ENCODE peak calls at places on chromosomes 2 and 18, in seven cellular contexts. One of them, this sample, is unnamed.

GRCh38 chr2:70010222-70011111 is 49.0 kb upstream of the ASPRV1 start:
- DNase-seq in MM.1S: no peak
- DNase-seq in tibial nerve: no peak
- DNase-seq in Panc1: no peak
- DNase-seq in AG09309: no peak
- DNase-seq in heart right ventricle: no peak
- DNase-seq in mammary epithelial cell: no peak
- DNase-seq in this sample: peak

GRCh38 chr2:102979429-102979828 is 217.6 kb downstream of the TMEM182 start:
- DNase-seq in MM.1S: no peak
- DNase-seq in tibial nerve: no peak
- DNase-seq in Panc1: no peak
- DNase-seq in AG09309: no peak
- DNase-seq in heart right ventricle: no peak
- DNase-seq in mammary epithelial cell: no peak
- DNase-seq in this sample: no peak

GRCh38 chr2:77567723-77568122 is 45.5 kb upstream of the LRRTM4 start:
- DNase-seq in MM.1S: no peak
- DNase-seq in tibial nerve: no peak
- DNase-seq in Panc1: no peak
- DNase-seq in AG09309: no peak
- DNase-seq in heart right ventricle: no peak
- DNase-seq in mammary epithelial cell: no peak
- DNase-seq in this sample: no peak

GRCh38 chr2:168120730-168121129 is 126.7 kb downstream of the STK39 start:
- DNase-seq in MM.1S: no peak
- DNase-seq in tibial nerve: no peak
- DNase-seq in Panc1: no peak
- DNase-seq in AG09309: no peak
- DNase-seq in heart right ventricle: no peak
- DNase-seq in mammary epithelial cell: no peak
- DNase-seq in this sample: no peak

GRCh38 chr2:195503208-195503607 is 153.8 kb upstream of the SLC39A10 start:
- DNase-seq in MM.1S: no peak
- DNase-seq in tibial nerve: no peak
- DNase-seq in Panc1: no peak
- DNase-seq in AG09309: no peak
- DNase-seq in heart right ventricle: no peak
- DNase-seq in mammary epithelial cell: no peak
- DNase-seq in this sample: no peak

GRCh38 chr2:112784199-112785189 is at the start of gene IL1A:
- DNase-seq in MM.1S: no peak
- DNase-seq in tibial nerve: no peak
- DNase-seq in Panc1: no peak
- DNase-seq in AG09309: peak
- DNase-seq in heart right ventricle: no peak
- DNase-seq in mammary epithelial cell: peak
- DNase-seq in this sample: peak

GRCh38 chr18:77014538-77014937 is 118.0 kb downstream of the MBP start:
- DNase-seq in MM.1S: no peak
- DNase-seq in tibial nerve: no peak
- DNase-seq in Panc1: no peak
- DNase-seq in AG09309: no peak
- DNase-seq in heart right ventricle: no peak
- DNase-seq in mammary epithelial cell: no peak
- DNase-seq in this sample: no peak

GRCh38 chr2:41061371-41061770 is 609.5 kb upstream of the SLC8A1 start:
- DNase-seq in MM.1S: no peak
- DNase-seq in tibial nerve: no peak
- DNase-seq in Panc1: no peak
- DNase-seq in AG09309: peak
- DNase-seq in heart right ventricle: no peak
- DNase-seq in mammary epithelial cell: no peak
- DNase-seq in this sample: no peak

GRCh38 chr2:128371648-128372345 is 53.1 kb upstream of the HS6ST1 start:
- DNase-seq in MM.1S: peak
- DNase-seq in tibial nerve: no peak
- DNase-seq in Panc1: no peak
- DNase-seq in AG09309: no peak
- DNase-seq in heart right ventricle: no peak
- DNase-seq in mammary epithelial cell: no peak
- DNase-seq in this sample: peak

GRCh38 chr2:50672286-50672685 is 359.6 kb downstream of the NRXN1 start:
- DNase-seq in MM.1S: no peak
- DNase-seq in tibial nerve: no peak
- DNase-seq in Panc1: no peak
- DNase-seq in AG09309: no peak
- DNase-seq in heart right ventricle: no peak
- DNase-seq in mammary epithelial cell: no peak
- DNase-seq in this sample: no peak

GRCh38 chr2:50674876-50675275 is 357.1 kb downstream of the NRXN1 start:
- DNase-seq in MM.1S: no peak
- DNase-seq in tibial nerve: no peak
- DNase-seq in Panc1: no peak
- DNase-seq in AG09309: no peak
- DNase-seq in heart right ventricle: no peak
- DNase-seq in mammary epithelial cell: peak
- DNase-seq in this sample: peak
- H3K4me3 ChIP-seq in MM.1S: no peak
- H3K4me3 ChIP-seq in tibial nerve: no peak
- H3K4me3 ChIP-seq in Panc1: no peak
- H3K4me3 ChIP-seq in AG09309: no peak
- H3K4me3 ChIP-seq in heart right ventricle: no peak
- H3K4me3 ChIP-seq in mammary epithelial cell: no peak
- H3K4me3 ChIP-seq in this sample: no peak

DNA sequence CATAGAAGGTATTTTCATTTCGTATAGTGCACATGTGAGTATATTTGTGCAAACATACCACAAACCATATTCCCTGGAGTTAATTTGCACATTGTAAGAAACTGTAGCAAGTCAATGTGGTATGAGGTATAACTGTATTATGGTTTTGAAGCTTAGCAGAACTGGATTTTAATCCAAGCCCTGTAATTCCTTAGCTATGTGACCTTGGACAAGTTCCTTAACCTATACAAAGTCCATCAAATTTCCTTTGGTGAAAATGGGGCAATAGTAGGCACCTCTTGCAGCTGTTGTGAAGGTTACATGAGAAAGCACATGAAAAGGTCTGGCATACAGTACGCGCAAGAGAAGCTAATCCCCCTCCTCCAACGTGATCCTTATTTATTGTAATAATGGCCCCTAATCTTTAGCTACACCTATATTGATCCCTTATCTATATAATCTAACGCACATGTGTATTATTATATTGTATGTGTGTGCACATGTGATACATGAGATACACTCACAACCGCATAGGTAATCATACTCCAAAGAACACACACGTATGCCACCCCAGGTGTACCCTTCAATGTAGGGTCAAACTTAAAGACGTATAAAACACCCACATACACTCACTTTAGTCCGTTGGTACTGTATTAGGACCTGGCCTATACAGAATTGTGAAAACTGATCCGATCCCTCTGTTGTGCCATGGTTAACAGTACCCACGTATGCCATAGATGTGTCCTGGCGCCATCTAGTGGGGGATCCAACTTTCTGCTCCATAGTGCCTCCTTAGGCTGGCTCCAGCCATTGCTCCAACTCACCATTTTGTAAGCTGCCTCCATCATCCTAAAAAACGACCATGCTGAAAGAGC is 402.9 kb upstream of the SLC14A2 start:
- DNase-seq in MM.1S: peak
- DNase-seq in tibial nerve: peak
- DNase-seq in Panc1: peak
- DNase-seq in AG09309: peak
- DNase-seq in heart right ventricle: peak
- DNase-seq in mammary epithelial cell: peak
- DNase-seq in this sample: peak
- TF ChIP-seq CTCF in MM.1S: peak
- TF ChIP-seq CTCF in tibial nerve: peak
- TF ChIP-seq CTCF in Panc1: peak
- TF ChIP-seq CTCF in AG09309: peak
- TF ChIP-seq CTCF in heart right ventricle: peak
- TF ChIP-seq CTCF in mammary epithelial cell: peak
- TF ChIP-seq CTCF in this sample: peak

DNA sequence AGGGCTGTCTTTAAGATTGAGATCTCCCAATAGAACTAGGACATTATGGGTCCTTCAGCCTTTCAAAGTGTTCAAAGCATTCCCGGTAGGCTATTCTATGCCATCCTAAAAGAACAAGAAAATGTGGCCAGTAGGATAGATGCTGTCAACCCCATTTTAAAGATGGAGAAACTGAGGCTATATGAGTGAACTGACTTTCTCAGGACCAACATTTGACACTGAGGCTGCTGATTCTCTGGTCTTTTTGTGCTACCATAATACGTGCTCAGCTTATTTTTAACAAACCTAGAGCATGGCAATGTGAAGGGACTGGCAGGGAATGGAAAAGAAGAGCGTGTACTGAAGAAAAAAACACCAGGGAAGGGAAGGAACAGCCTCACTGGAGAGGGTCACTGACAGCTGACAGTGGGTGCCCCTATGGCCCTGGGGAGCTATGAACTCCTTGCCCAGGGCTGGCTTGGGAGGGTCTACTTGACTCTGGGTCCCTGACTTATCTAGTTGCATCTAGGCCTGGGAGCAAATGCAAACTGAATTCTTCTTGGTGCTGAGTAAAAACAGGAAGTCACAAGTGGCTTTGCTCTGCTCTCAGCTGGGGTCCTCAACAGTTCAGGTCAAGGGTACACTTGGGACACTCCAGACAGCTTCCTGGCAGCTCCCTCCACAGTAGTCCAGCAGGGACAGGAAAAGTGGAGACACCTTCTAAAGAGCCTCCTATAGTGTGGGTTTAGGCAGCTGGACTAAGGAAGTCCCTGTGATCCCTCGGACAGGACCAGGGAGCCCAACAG is 2.3 kb downstream of the CYRIA start:
- DNase-seq in MM.1S: no peak
- DNase-seq in tibial nerve: no peak
- DNase-seq in Panc1: no peak
- DNase-seq in AG09309: no peak
- DNase-seq in heart right ventricle: no peak
- DNase-seq in mammary epithelial cell: no peak
- DNase-seq in this sample: no peak
- H3K4me3 ChIP-seq in MM.1S: no peak
- H3K4me3 ChIP-seq in tibial nerve: no peak
- H3K4me3 ChIP-seq in Panc1: no peak
- H3K4me3 ChIP-seq in AG09309: no peak
- H3K4me3 ChIP-seq in heart right ventricle: no peak
- H3K4me3 ChIP-seq in mammary epithelial cell: no peak
- H3K4me3 ChIP-seq in this sample: no peak

GRCh38 chr18:31511098-31511497 is 13.1 kb downstream of the DSG2 start:
- DNase-seq in MM.1S: no peak
- DNase-seq in tibial nerve: no peak
- DNase-seq in Panc1: peak
- DNase-seq in AG09309: no peak
- DNase-seq in heart right ventricle: no peak
- DNase-seq in mammary epithelial cell: no peak
- DNase-seq in this sample: no peak
- TF ChIP-seq CTCF in MM.1S: no peak
- TF ChIP-seq CTCF in tibial nerve: no peak
- TF ChIP-seq CTCF in Panc1: peak
- TF ChIP-seq CTCF in AG09309: no peak
- TF ChIP-seq CTCF in heart right ventricle: no peak
- TF ChIP-seq CTCF in mammary epithelial cell: peak
- TF ChIP-seq CTCF in this sample: peak

DNA sequence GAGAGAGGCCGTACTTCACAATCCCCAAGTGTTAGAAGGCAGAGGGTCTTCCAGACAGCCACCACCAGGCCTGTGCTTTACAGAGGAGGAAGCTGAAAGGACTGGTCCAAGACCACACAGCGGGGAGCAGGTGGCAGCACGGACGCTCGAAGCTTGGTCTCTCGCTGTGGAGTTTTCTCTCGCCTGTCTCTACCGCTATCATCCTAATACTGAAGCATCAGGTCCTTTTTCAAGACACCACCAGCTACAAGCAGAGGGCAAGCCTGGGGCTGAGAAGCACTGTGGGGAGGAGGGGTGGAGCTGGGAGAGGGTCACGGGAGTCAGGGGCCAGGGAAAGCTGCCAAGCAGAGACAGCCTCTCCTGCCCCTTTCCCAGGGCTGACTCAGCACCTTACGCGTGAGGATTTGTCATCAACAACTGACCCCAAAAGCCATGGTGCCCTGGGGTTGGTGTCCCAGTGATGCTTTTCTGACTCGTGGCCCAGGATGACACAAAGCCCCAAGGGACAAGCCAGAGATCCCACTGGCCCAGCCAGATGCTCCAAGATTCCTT is 31.8 kb upstream of the FOSL2 start:
- DNase-seq in MM.1S: no peak
- DNase-seq in tibial nerve: no peak
- DNase-seq in Panc1: no peak
- DNase-seq in AG09309: no peak
- DNase-seq in heart right ventricle: peak
- DNase-seq in mammary epithelial cell: peak
- DNase-seq in this sample: no peak
- H3K4me3 ChIP-seq in MM.1S: no peak
- H3K4me3 ChIP-seq in tibial nerve: no peak
- H3K4me3 ChIP-seq in Panc1: no peak
- H3K4me3 ChIP-seq in AG09309: no peak
- H3K4me3 ChIP-seq in heart right ventricle: no peak
- H3K4me3 ChIP-seq in mammary epithelial cell: no peak
- H3K4me3 ChIP-seq in this sample: no peak

GRCh38 chr18:61322265-61322873 is 10.9 kb upstream of the CDH20 start:
- DNase-seq in MM.1S: peak
- DNase-seq in tibial nerve: no peak
- DNase-seq in Panc1: peak
- DNase-seq in AG09309: no peak
- DNase-seq in heart right ventricle: peak
- DNase-seq in mammary epithelial cell: peak
- DNase-seq in this sample: peak
- TF ChIP-seq CTCF in MM.1S: peak
- TF ChIP-seq CTCF in tibial nerve: peak
- TF ChIP-seq CTCF in Panc1: peak
- TF ChIP-seq CTCF in AG09309: peak
- TF ChIP-seq CTCF in heart right ventricle: peak
- TF ChIP-seq CTCF in mammary epithelial cell: peak
- TF ChIP-seq CTCF in this sample: peak

GRCh38 chr2:27496357-27497287 is at the start of gene GCKR:
- DNase-seq in MM.1S: no peak
- DNase-seq in tibial nerve: no peak
- DNase-seq in Panc1: no peak
- DNase-seq in AG09309: peak
- DNase-seq in heart right ventricle: no peak
- DNase-seq in mammary epithelial cell: peak
- DNase-seq in this sample: no peak
- H3K4me3 ChIP-seq in MM.1S: no peak
- H3K4me3 ChIP-seq in tibial nerve: no peak
- H3K4me3 ChIP-seq in Panc1: no peak
- H3K4me3 ChIP-seq in AG09309: no peak
- H3K4me3 ChIP-seq in heart right ventricle: no peak
- H3K4me3 ChIP-seq in mammary epithelial cell: peak
- H3K4me3 ChIP-seq in this sample: no peak

DNA sequence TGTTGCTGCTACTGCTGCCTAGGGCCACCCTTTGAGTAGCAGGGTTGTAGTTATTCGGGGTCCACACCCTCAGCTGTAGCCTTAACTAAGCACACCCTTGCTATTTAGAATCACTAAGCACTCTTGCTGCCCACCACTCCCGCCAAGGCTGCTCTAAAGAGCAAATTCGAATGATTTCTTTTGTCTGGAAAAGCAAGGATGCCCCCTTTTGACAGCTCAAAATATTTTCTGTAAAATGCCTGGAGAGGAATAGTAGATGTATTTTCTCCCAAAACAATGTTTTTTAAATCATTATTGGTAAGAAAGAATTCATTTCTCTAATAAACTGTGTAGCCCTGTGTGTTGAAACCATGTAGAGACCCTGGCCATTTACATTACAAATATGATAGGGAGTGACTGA is 80.8 kb upstream of the PAPOLG start:
- DNase-seq in MM.1S: no peak
- DNase-seq in tibial nerve: no peak
- DNase-seq in Panc1: no peak
- DNase-seq in AG09309: no peak
- DNase-seq in heart right ventricle: no peak
- DNase-seq in mammary epithelial cell: no peak
- DNase-seq in this sample: no peak
- TF ChIP-seq CTCF in MM.1S: peak
- TF ChIP-seq CTCF in tibial nerve: no peak
- TF ChIP-seq CTCF in Panc1: no peak
- TF ChIP-seq CTCF in AG09309: no peak
- TF ChIP-seq CTCF in heart right ventricle: no peak
- TF ChIP-seq CTCF in mammary epithelial cell: no peak
- TF ChIP-seq CTCF in this sample: no peak